ENCODE peak calls at places on chromosomes 11 and 22, in seven cellular contexts. S is HCT116, W is A549, P is H1, K is endothelial cell of umbilical vein, L is K562, O is GM12878. N is an unnamed sample.

GRCh38 chr22:26666035-26666338 is 8.6 kb downstream of the MIAT start:
- DNase-seq in O (no peak), L (no peak), S (no peak), K (no peak), W (no peak), P (no peak), N (no peak)

GRCh38 chr11:32792948-32793475 is 1.4 kb downstream of the CCDC73 start:
- DNase-seq in L (peak), O (peak), P (peak), K (peak), W (peak), S (peak), N (peak)

GRCh38 chr11:119860561-119861094 is 131.6 kb upstream of the NECTIN1 start:
- DNase-seq in P (no peak), W (no peak), O (no peak), L (no peak), S (no peak), K (no peak), N (no peak)

GRCh38 chr11:63614136-63614664 is at the start of gene PLAAT3:
- DNase-seq in S (peak), K (peak), P (peak), W (peak), O (no peak), L (peak), N (peak)

GRCh38 chr11:72582206-72583176 is 91.7 kb downstream of the PDE2A start:
- DNase-seq in K (no peak), W (no peak), O (no peak), S (no peak), P (no peak), L (no peak), N (no peak)

GRCh38 chr11:75203641-75204011 is 36.9 kb upstream of the TPBGL start:
- DNase-seq in O (no peak), K (no peak), S (no peak), W (no peak), P (no peak), L (no peak), N (no peak)

GRCh38 chr11:15430381-15430780 is 315.7 kb downstream of the INSC start:
- DNase-seq in P (no peak), S (no peak), O (no peak), K (no peak), W (no peak), L (no peak), N (no peak)

GRCh38 chr11:62688481-62688880 is 849 bp downstream of the LRRN4CL start:
- DNase-seq in O (no peak), P (no peak), K (no peak), W (no peak), L (no peak), S (no peak), N (peak)

GRCh38 chr11:55503449-55503848 is 50.8 kb upstream of the OR4C15 start:
- DNase-seq in L (no peak), P (no peak), W (no peak), S (no peak), K (no peak), O (no peak), N (peak)

GRCh38 chr22:41983516-41983915 is 14.3 kb downstream of the SEPTIN3 start:
- DNase-seq in K (no peak), W (no peak), S (no peak), P (no peak), O (no peak), L (no peak), N (peak)

GRCh38 chr22:48431014-48431413 is 1396.7 kb downstream of the BRD1 start:
- DNase-seq in O (no peak), W (no peak), K (no peak), S (no peak), L (no peak), P (no peak), N (no peak)

GRCh38 chr11:67409261-67409666 is 5.4 kb downstream of the TBC1D10C start:
- DNase-seq in O (no peak), S (no peak), K (no peak), L (no peak), W (no peak), P (no peak), N (peak)

GRCh38 chr11:43950323-43950855 is 8.0 kb downstream of the C11orf96 start:
- DNase-seq in S (no peak), W (no peak), O (no peak), K (no peak), L (peak), P (no peak), N (no peak)

GRCh38 chr11:83566948-83567347 is 280.8 kb upstream of the CCDC90B start:
- DNase-seq in S (no peak), W (no peak), L (no peak), P (no peak), K (no peak), O (no peak), N (peak)

GRCh38 chr22:38035530-38035885 is 21.7 kb upstream of the PICK1 start:
- DNase-seq in K (no peak), P (no peak), W (no peak), S (no peak), O (no peak), L (no peak), N (peak)

GRCh38 chr11:7032692-7033091 is 12.4 kb downstream of the NLRP14 start:
- DNase-seq in L (no peak), W (no peak), P (no peak), S (no peak), O (no peak), K (no peak), N (no peak)

GRCh38 chr11:62340269-62340901 is 3.1 kb downstream of the ASRGL1 start:
- DNase-seq in L (peak), W (peak), S (peak), K (peak), O (peak), P (no peak), N (peak)

GRCh38 chr11:73203790-73204189 is 14.3 kb upstream of the P2RY2 start:
- DNase-seq in L (no peak), O (no peak), W (no peak), S (no peak), K (no peak), P (no peak), N (peak)

GRCh38 chr11:15956302-15956701 is 400.0 kb downstream of the SOX6 start:
- DNase-seq in K (no peak), L (no peak), O (no peak), W (no peak), S (no peak), P (no peak), N (no peak)

GRCh38 chr11:45671246-45672171 is 6.1 kb upstream of the CHST1 start:
- DNase-seq in S (no peak), K (no peak), O (no peak), W (no peak), L (no peak), P (no peak), N (no peak)

GRCh38 chr11:101620026-101620425 is 36.2 kb upstream of the TRPC6 start:
- DNase-seq in L (no peak), W (no peak), K (no peak), O (no peak), S (no peak), P (no peak), N (no peak)
- TF ChIP-seq MAX in L (no peak), W (no peak), K (no peak), O (no peak), S (no peak), P (no peak), N (no peak)

GRCh38 chr22:46079861-46080821 is 70.2 kb upstream of the PPARA start:
- DNase-seq in W (no peak), S (no peak), K (no peak), O (no peak), L (no peak), P (no peak), N (no peak)
- TF ChIP-seq POLR2A in W (peak), S (no peak), K (peak), O (no peak), L (no peak), P (no peak), N (no peak)

GRCh38 chr11:117083011-117083940 is 15.0 kb downstream of the SIK3 start:
- DNase-seq in S (no peak), K (no peak), O (no peak), P (no peak), W (no peak), L (no peak), N (no peak)
- TF ChIP-seq MAX in S (no peak), K (no peak), O (no peak), P (no peak), W (no peak), L (no peak), N (no peak)

GRCh38 chr11:116428638-116428975 is 344.2 kb downstream of the BUD13 start:
- DNase-seq in S (no peak), P (no peak), W (no peak), L (no peak), K (no peak), O (no peak), N (no peak)
- TF ChIP-seq POLR2A in S (no peak), P (no peak), W (no peak), L (no peak), K (no peak), O (no peak), N (no peak)

GRCh38 chr22:36365020-36365411 is 22.8 kb downstream of the MYH9 start:
- DNase-seq in O (no peak), S (peak), P (no peak), K (peak), L (peak), W (peak), N (peak)
- TF ChIP-seq MAX in O (no peak), S (no peak), P (no peak), K (no peak), L (no peak), W (no peak), N (no peak)